ENCODE peak calls at places on chromosomes 1 and 21, in five cellular contexts. X is kidney, D is left ventricle myocardium inferior, O is cardiac muscle cell, M is ovary. A is an unnamed sample.
A peak's percentile ranks its signal among the peaks of the same experiment; 100 is the strongest.

GRCh38 chr21:41141031-41141457 is 26.9 kb upstream of the BACE2 start:
- DNase-seq in X (no peak), D (no peak), O (peak; percentile 18), M (no peak), A (no peak)

GRCh38 chr1:199272690-199273089 is 633.9 kb downstream of the PTPRC start:
- DNase-seq in X (peak; percentile 77), D (no peak), O (peak; percentile 96), M (no peak), A (no peak)

GRCh38 chr1:116147114-116147510 is 35.9 kb downstream of the MAB21L3 start:
- DNase-seq in X (no peak), D (no peak), O (no peak), M (no peak), A (no peak)

GRCh38 chr1:114025609-114026401 is 46.5 kb downstream of the OLFML3 start:
- DNase-seq in X (no peak), D (no peak), O (peak; percentile 12), M (no peak), A (no peak)

GRCh38 chr1:109975718-109976117 is 8.8 kb upstream of the AHCYL1 start:
- DNase-seq in X (no peak), D (no peak), O (peak; percentile 94), M (no peak), A (no peak)

GRCh38 chr1:150236614-150236934 is 662 bp upstream of the ANP32E start:
- DNase-seq in X (no peak), D (no peak), O (no peak), M (peak; percentile 7), A (no peak)

GRCh38 chr21:36769051-36769867 is 70.3 kb downstream of the SIM2 start:
- DNase-seq in X (no peak), D (no peak), O (peak; percentile 84), M (no peak), A (peak; percentile 55)

GRCh38 chr1:118185083-118185899 is at the start of gene SPAG17:
- DNase-seq in X (peak; percentile 93), D (peak; percentile 60), O (peak; percentile 89), M (peak; percentile 52), A (peak; percentile 89)

GRCh38 chr1:155009221-155009711 is 6.7 kb downstream of the ZBTB7B start:
- DNase-seq in X (peak; percentile 70), D (no peak), O (no peak), M (no peak), A (no peak)

GRCh38 chr1:11176081-11176706 is 13.0 kb upstream of the ANGPTL7 start:
- DNase-seq in X (no peak), D (peak; percentile 37), O (no peak), M (no peak), A (no peak)

GRCh38 chr1:54859687-54860391 is 27.2 kb downstream of the DHCR24 start:
- DNase-seq in X (no peak), D (no peak), O (no peak), M (no peak), A (no peak)

GRCh38 chr1:11078631-11079030 is 18.8 kb upstream of the SRM start:
- DNase-seq in X (peak; percentile 46), D (no peak), O (no peak), M (no peak), A (no peak)

GRCh38 chr1:89198500-89199072 is at the start of gene GBP4:
- DNase-seq in X (peak; percentile 75), D (peak; percentile 25), O (peak; percentile 72), M (peak; percentile 54), A (peak; percentile 55)

GRCh38 chr21:33707846-33708245 is 65.5 kb downstream of the ITSN1 start:
- DNase-seq in X (no peak), D (no peak), O (no peak), M (no peak), A (no peak)

GRCh38 chr1:10716840-10717239 is 79.6 kb downstream of the CASZ1 start:
- DNase-seq in X (no peak), D (no peak), O (no peak), M (no peak), A (no peak)

GRCh38 chr1:184409011-184409410 is 22.2 kb downstream of the C1orf21 start:
- DNase-seq in X (no peak), D (no peak), O (no peak), M (no peak), A (no peak)

GRCh38 chr21:37758997-37759396 is 157.3 kb downstream of the KCNJ6 start:
- DNase-seq in X (no peak), D (no peak), O (peak; percentile 47), M (no peak), A (no peak)

GRCh38 chr1:77834771-77835334 is 53.6 kb upstream of the NEXN start:
- DNase-seq in X (no peak), D (no peak), O (peak; percentile 85), M (no peak), A (no peak)

GRCh38 chr1:90614872-90615271 is 102.2 kb downstream of the BARHL2 start:
- DNase-seq in X (no peak), D (no peak), O (no peak), M (no peak), A (no peak)

GRCh38 chr1:156371553-156372264 is 2.7 kb downstream of the RHBG start:
- DNase-seq in X (peak; percentile 87), D (peak; percentile 37), O (peak; percentile 91), M (peak; percentile 89), A (no peak)

GRCh38 chr1:99548924-99549605 is 96.8 kb upstream of the PALMD start:
- DNase-seq in X (no peak), D (peak; percentile 17), O (peak; percentile 76), M (no peak), A (peak; percentile 62)

GRCh38 chr1:27551170-27551952 is 52.6 kb downstream of the AHDC1 start:
- DNase-seq in X (no peak), D (peak; percentile 14), O (no peak), M (peak; percentile 28), A (peak; percentile 75)

GRCh38 chr1:42784946-42785693 is at the start of gene TMEM269:
- DNase-seq in X (peak; percentile 78), D (no peak), O (peak; percentile 26), M (no peak), A (no peak)

GRCh38 chr1:66704177-66704880 is 47.9 kb upstream of the DYNLT5 start:
- DNase-seq in X (no peak), D (no peak), O (no peak), M (no peak), A (no peak)

GRCh38 chr1:226404904-226405222 is 3.0 kb downstream of the PARP1 start:
- DNase-seq in X (no peak), D (no peak), O (no peak), M (no peak), A (no peak)

GRCh38 chr1:197399691-197400521 is 131.9 kb downstream of the CRB1 start:
- DNase-seq in X (no peak), D (no peak), O (peak; percentile 76), M (no peak), A (peak; percentile 47)

GRCh38 chr1:91944087-91944486 is 5.1 kb upstream of the BRDT start:
- DNase-seq in X (no peak), D (no peak), O (peak; percentile 13), M (no peak), A (no peak)

GRCh38 chr1:20183876-20184275 is 2.0 kb upstream of the UBXN10 start:
- DNase-seq in X (no peak), D (no peak), O (no peak), M (no peak), A (no peak)

GRCh38 chr1:95169544-95169943 is 52.4 kb downstream of the TLCD4 start:
- DNase-seq in X (no peak), D (no peak), O (no peak), M (no peak), A (no peak)

GRCh38 chr1:228944991-228945390 is 209.7 kb downstream of the RHOU start:
- DNase-seq in X (no peak), D (no peak), O (peak; percentile 75), M (no peak), A (no peak)

GRCh38 chr1:110875216-110875731 is 2.3 kb downstream of the CD53 start:
- DNase-seq in X (no peak), D (no peak), O (no peak), M (no peak), A (no peak)

GRCh38 chr1:230083053-230083452 is 16.0 kb downstream of the GALNT2 start:
- DNase-seq in X (no peak), D (no peak), O (no peak), M (no peak), A (no peak)

GRCh38 chr1:153483776-153484175 is 23.3 kb upstream of the S100A7 start:
- DNase-seq in X (no peak), D (no peak), O (no peak), M (no peak), A (no peak)

GRCh38 chr1:72357411-72357810 is 75.1 kb upstream of the NEGR1 start:
- DNase-seq in X (no peak), D (no peak), O (no peak), M (no peak), A (no peak)

GRCh38 chr1:166822385-166822784 is 16.9 kb upstream of the POGK start:
- DNase-seq in X (no peak), D (no peak), O (no peak), M (no peak), A (no peak)
- TF ChIP-seq CTCF in X (no peak), D (peak; percentile 20), O (peak; percentile 27), M (no peak), A (peak; percentile 10)

GRCh38 chr1:37474051-37474696 is at the start of gene ZC3H12A:
- DNase-seq in X (peak; percentile 98), D (peak; percentile 90), O (peak; percentile 92), M (peak; percentile 94), A (peak; percentile 93)

GRCh38 chr1:37473431-37474050 is 839 bp upstream of the ZC3H12A start:
- DNase-seq in X (no peak), D (no peak), O (no peak), M (peak; percentile 41), A (no peak)

GRCh38 chr1:37472281-37472680 is 2.1 kb upstream of the ZC3H12A start:
- DNase-seq in X (no peak), D (no peak), O (no peak), M (no peak), A (no peak)

GRCh38 chr1:37471345-37472231 is 2.8 kb upstream of the ZC3H12A start:
- DNase-seq in X (peak; percentile 91), D (peak; percentile 69), O (peak; percentile 90), M (peak; percentile 74), A (peak; percentile 76)

GRCh38 chr1:37472994-37473393 is 1.4 kb upstream of the ZC3H12A start:
- DNase-seq in X (no peak), D (no peak), O (no peak), M (no peak), A (no peak)
- H3K4me1 ChIP-seq in X (peaks cover 52% of the 10 kb centered on the region), D (peaks cover 74% of the 10 kb centered on the region), O (peaks cover 8% of the 10 kb centered on the region), M (peaks cover 31% of the 10 kb centered on the region), A (peaks cover 45% of the 10 kb centered on the region)

GRCh38 chr1:205377355-205377754 is 20.6 kb upstream of the KLHDC8A start:
- DNase-seq in X (no peak), D (no peak), O (no peak), M (no peak), A (no peak)

GRCh38 chr1:205376739-205377138 is 20.0 kb upstream of the KLHDC8A start:
- DNase-seq in X (no peak), D (no peak), O (no peak), M (no peak), A (no peak)

GRCh38 chr1:205373022-205373421 is 16.3 kb upstream of the KLHDC8A start:
- DNase-seq in X (no peak), D (no peak), O (no peak), M (peak; percentile 38), A (peak; percentile 60)

GRCh38 chr1:205374205-205375078 is 17.7 kb upstream of the KLHDC8A start:
- DNase-seq in X (no peak), D (no peak), O (peak; percentile 67), M (no peak), A (no peak)

GRCh38 chr1:205375816-205376545 is 19.3 kb upstream of the KLHDC8A start:
- DNase-seq in X (no peak), D (no peak), O (peak; percentile 63), M (peak; percentile 62), A (peak; percentile 84)
- TF ChIP-seq CTCF in X (no peak), D (peak; percentile 8), O (no peak), M (no peak), A (no peak)

GRCh38 chr21:34871026-34871908 is 177.8 kb downstream of the RUNX1 start:
- DNase-seq in X (no peak), D (no peak), O (no peak), M (no peak), A (no peak)
- H3K4me1 ChIP-seq in X (peaks cover 3% of the 10 kb centered on the region), D (no peaks in the 10 kb centered on the region), O (no peaks in the 10 kb centered on the region), M (peaks cover 2% of the 10 kb centered on the region), A (no peaks in the 10 kb centered on the region)